ENCODE peak calls at places on chromosomes 3 and 15, in seven cellular contexts. One of them, this sample, is unnamed.
A peak's percentile ranks its signal among the peaks of the same experiment; 100 is the strongest.

GRCh38 chr3:138578141-138578540 is 15.9 kb downstream of the CEP70 start:
- DNase-seq in upper lobe of right lung: no peak
- DNase-seq in lower lobe of right lung: no peak
- DNase-seq in GM20000: no peak
- DNase-seq in neural crest cell: no peak
- DNase-seq in GM13976: no peak
- DNase-seq in nephron progenitor cell: no peak
- DNase-seq in this sample: no peak

GRCh38 chr3:130963878-130964277 is 62.7 kb downstream of the ASTE1 start:
- DNase-seq in upper lobe of right lung: no peak
- DNase-seq in lower lobe of right lung: no peak
- DNase-seq in GM20000: no peak
- DNase-seq in neural crest cell: no peak
- DNase-seq in GM13976: no peak
- DNase-seq in nephron progenitor cell: no peak
- DNase-seq in this sample: no peak

GRCh38 chr15:77543159-77543882 is 89.4 kb downstream of the LINGO1 start:
- DNase-seq in upper lobe of right lung: peak; percentile 91
- DNase-seq in lower lobe of right lung: peak; percentile 90
- DNase-seq in GM20000: peak; percentile 86
- DNase-seq in neural crest cell: peak; percentile 83
- DNase-seq in GM13976: peak; percentile 93
- DNase-seq in nephron progenitor cell: peak; percentile 88
- DNase-seq in this sample: peak; percentile 77

GRCh38 chr3:99911433-99911832 is 93.8 kb downstream of the CMSS1 start:
- DNase-seq in upper lobe of right lung: no peak
- DNase-seq in lower lobe of right lung: no peak
- DNase-seq in GM20000: no peak
- DNase-seq in neural crest cell: no peak
- DNase-seq in GM13976: no peak
- DNase-seq in nephron progenitor cell: no peak
- DNase-seq in this sample: no peak

GRCh38 chr3:72665701-72666443 is 182.4 kb downstream of the SHQ1 start:
- DNase-seq in upper lobe of right lung: no peak
- DNase-seq in lower lobe of right lung: no peak
- DNase-seq in GM20000: peak; percentile 67
- DNase-seq in neural crest cell: peak; percentile 43
- DNase-seq in GM13976: peak; percentile 68
- DNase-seq in nephron progenitor cell: peak; percentile 43
- DNase-seq in this sample: no peak

GRCh38 chr15:62988701-62989100 is 53.8 kb upstream of the TPM1 start:
- DNase-seq in upper lobe of right lung: no peak
- DNase-seq in lower lobe of right lung: no peak
- DNase-seq in GM20000: no peak
- DNase-seq in neural crest cell: no peak
- DNase-seq in GM13976: no peak
- DNase-seq in nephron progenitor cell: no peak
- DNase-seq in this sample: no peak

GRCh38 chr15:43509002-43509922 is 8.1 kb upstream of the MAP1A start:
- DNase-seq in upper lobe of right lung: peak; percentile 39
- DNase-seq in lower lobe of right lung: no peak
- DNase-seq in GM20000: no peak
- DNase-seq in neural crest cell: no peak
- DNase-seq in GM13976: no peak
- DNase-seq in nephron progenitor cell: no peak
- DNase-seq in this sample: no peak

GRCh38 chr3:41681479-41681878 is 280.4 kb downstream of the ULK4 start:
- DNase-seq in upper lobe of right lung: no peak
- DNase-seq in lower lobe of right lung: no peak
- DNase-seq in GM20000: no peak
- DNase-seq in neural crest cell: no peak
- DNase-seq in GM13976: no peak
- DNase-seq in nephron progenitor cell: no peak
- DNase-seq in this sample: no peak

GRCh38 chr3:44048196-44048924 is 193.3 kb upstream of the TOPAZ1 start:
- DNase-seq in upper lobe of right lung: no peak
- DNase-seq in lower lobe of right lung: no peak
- DNase-seq in GM20000: peak; percentile 38
- DNase-seq in neural crest cell: no peak
- DNase-seq in GM13976: peak; percentile 46
- DNase-seq in nephron progenitor cell: no peak
- DNase-seq in this sample: no peak

GRCh38 chr15:92077353-92078080 is 224.0 kb downstream of the SLCO3A1 start:
- DNase-seq in upper lobe of right lung: peak; percentile 77
- DNase-seq in lower lobe of right lung: peak; percentile 70
- DNase-seq in GM20000: peak; percentile 60
- DNase-seq in neural crest cell: peak; percentile 64
- DNase-seq in GM13976: peak; percentile 72
- DNase-seq in nephron progenitor cell: peak; percentile 75
- DNase-seq in this sample: peak; percentile 65

GRCh38 chr15:41585140-41586047 is 26.4 kb downstream of the TYRO3 start:
- DNase-seq in upper lobe of right lung: peak; percentile 78
- DNase-seq in lower lobe of right lung: peak; percentile 67
- DNase-seq in GM20000: no peak
- DNase-seq in neural crest cell: peak; percentile 47
- DNase-seq in GM13976: peak; percentile 46
- DNase-seq in nephron progenitor cell: peak; percentile 42
- DNase-seq in this sample: peak; percentile 32

GRCh38 chr3:108590443-108590842 is 921 bp downstream of the DZIP3 start:
- DNase-seq in upper lobe of right lung: no peak
- DNase-seq in lower lobe of right lung: no peak
- DNase-seq in GM20000: no peak
- DNase-seq in neural crest cell: no peak
- DNase-seq in GM13976: no peak
- DNase-seq in nephron progenitor cell: no peak
- DNase-seq in this sample: no peak

GRCh38 chr3:152389316-152389934 is 120.7 kb downstream of the MBNL1 start:
- DNase-seq in upper lobe of right lung: no peak
- DNase-seq in lower lobe of right lung: no peak
- DNase-seq in GM20000: no peak
- DNase-seq in neural crest cell: no peak
- DNase-seq in GM13976: no peak
- DNase-seq in nephron progenitor cell: no peak
- DNase-seq in this sample: no peak

GRCh38 chr15:74529911-74530310 is 11.1 kb upstream of the ARID3B start:
- DNase-seq in upper lobe of right lung: no peak
- DNase-seq in lower lobe of right lung: no peak
- DNase-seq in GM20000: no peak
- DNase-seq in neural crest cell: no peak
- DNase-seq in GM13976: no peak
- DNase-seq in nephron progenitor cell: no peak
- DNase-seq in this sample: no peak

GRCh38 chr15:63996794-63997357 is 49.4 kb downstream of the DAPK2 start:
- DNase-seq in upper lobe of right lung: no peak
- DNase-seq in lower lobe of right lung: no peak
- DNase-seq in GM20000: no peak
- DNase-seq in neural crest cell: no peak
- DNase-seq in GM13976: no peak
- DNase-seq in nephron progenitor cell: no peak
- DNase-seq in this sample: no peak

GRCh38 chr3:143972155-143972494 is 502 bp downstream of the DIPK2A start:
- DNase-seq in upper lobe of right lung: no peak
- DNase-seq in lower lobe of right lung: no peak
- DNase-seq in GM20000: no peak
- DNase-seq in neural crest cell: no peak
- DNase-seq in GM13976: no peak
- DNase-seq in nephron progenitor cell: no peak
- DNase-seq in this sample: no peak
- TF ChIP-seq CTCF in upper lobe of right lung: no peak
- TF ChIP-seq CTCF in lower lobe of right lung: no peak
- TF ChIP-seq CTCF in GM20000: no peak
- TF ChIP-seq CTCF in neural crest cell: no peak
- TF ChIP-seq CTCF in GM13976: no peak
- TF ChIP-seq CTCF in nephron progenitor cell: no peak
- TF ChIP-seq CTCF in this sample: no peak

DNA sequence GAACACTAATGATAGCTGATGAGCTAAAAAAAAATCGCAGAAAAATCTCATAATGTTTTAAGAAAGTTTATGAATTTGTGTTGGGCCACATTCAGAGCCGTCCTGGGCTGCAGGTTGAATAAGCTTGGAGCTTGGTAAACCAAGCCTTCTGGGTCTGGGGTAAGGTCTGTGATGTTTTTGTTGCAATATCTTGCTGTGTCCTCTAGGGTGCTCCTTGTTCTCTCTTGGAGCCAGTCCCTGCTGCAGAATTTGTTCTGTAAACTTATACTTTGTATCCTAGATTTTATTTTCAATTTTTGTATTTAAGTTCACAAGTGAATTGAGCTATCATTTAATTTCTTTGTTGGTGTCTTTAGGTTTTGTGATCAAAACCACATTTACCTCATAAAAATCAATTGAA is 143.7 kb downstream of the NR1D2 start:
- DNase-seq in upper lobe of right lung: no peak
- DNase-seq in lower lobe of right lung: no peak
- DNase-seq in GM20000: peak; percentile 43
- DNase-seq in neural crest cell: no peak
- DNase-seq in GM13976: peak; percentile 21
- DNase-seq in nephron progenitor cell: no peak
- DNase-seq in this sample: no peak
- TF ChIP-seq CTCF in upper lobe of right lung: peak; percentile 37
- TF ChIP-seq CTCF in lower lobe of right lung: peak; percentile 31
- TF ChIP-seq CTCF in GM20000: no peak
- TF ChIP-seq CTCF in neural crest cell: peak; percentile 57
- TF ChIP-seq CTCF in GM13976: no peak
- TF ChIP-seq CTCF in nephron progenitor cell: no peak
- TF ChIP-seq CTCF in this sample: peak; percentile 24

GRCh38 chr3:57151021-57151449 is 14.1 kb downstream of the IL17RD start:
- DNase-seq in upper lobe of right lung: no peak
- DNase-seq in lower lobe of right lung: no peak
- DNase-seq in GM20000: no peak
- DNase-seq in neural crest cell: no peak
- DNase-seq in GM13976: no peak
- DNase-seq in nephron progenitor cell: no peak
- DNase-seq in this sample: no peak

GRCh38 chr3:57150097-57150496 is 15.1 kb downstream of the IL17RD start:
- DNase-seq in upper lobe of right lung: no peak
- DNase-seq in lower lobe of right lung: no peak
- DNase-seq in GM20000: no peak
- DNase-seq in neural crest cell: no peak
- DNase-seq in GM13976: no peak
- DNase-seq in nephron progenitor cell: no peak
- DNase-seq in this sample: no peak

GRCh38 chr3:57152761-57153160 is 12.4 kb downstream of the IL17RD start:
- DNase-seq in upper lobe of right lung: no peak
- DNase-seq in lower lobe of right lung: no peak
- DNase-seq in GM20000: no peak
- DNase-seq in neural crest cell: no peak
- DNase-seq in GM13976: no peak
- DNase-seq in nephron progenitor cell: no peak
- DNase-seq in this sample: no peak

GRCh38 chr3:57154470-57154869 is 10.7 kb downstream of the IL17RD start:
- DNase-seq in upper lobe of right lung: no peak
- DNase-seq in lower lobe of right lung: no peak
- DNase-seq in GM20000: no peak
- DNase-seq in neural crest cell: no peak
- DNase-seq in GM13976: no peak
- DNase-seq in nephron progenitor cell: no peak
- DNase-seq in this sample: no peak

DNA sequence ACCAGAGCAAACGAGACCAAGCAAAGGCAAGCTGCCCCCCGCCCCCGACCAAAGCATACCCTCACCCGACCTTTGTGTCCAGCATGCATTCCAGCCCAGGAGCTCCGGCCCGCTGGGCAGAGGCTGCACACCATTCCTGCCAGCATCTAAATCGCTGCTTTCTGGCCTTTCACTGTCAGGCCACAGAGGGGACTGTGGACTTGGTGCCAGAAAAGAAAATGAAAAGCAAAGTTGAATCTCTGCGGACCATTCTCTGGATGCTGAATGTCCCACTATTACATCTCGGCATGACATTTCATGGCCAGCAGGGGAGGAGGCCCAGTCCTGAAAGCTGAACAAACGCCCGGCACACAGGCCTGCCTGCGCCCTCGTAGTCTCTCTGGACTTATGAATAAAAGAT is 13.0 kb downstream of the IL17RD start:
- DNase-seq in upper lobe of right lung: no peak
- DNase-seq in lower lobe of right lung: no peak
- DNase-seq in GM20000: no peak
- DNase-seq in neural crest cell: peak; percentile 55
- DNase-seq in GM13976: no peak
- DNase-seq in nephron progenitor cell: peak; percentile 53
- DNase-seq in this sample: no peak
- TF ChIP-seq CTCF in upper lobe of right lung: no peak
- TF ChIP-seq CTCF in lower lobe of right lung: no peak
- TF ChIP-seq CTCF in GM20000: no peak
- TF ChIP-seq CTCF in neural crest cell: no peak
- TF ChIP-seq CTCF in GM13976: no peak
- TF ChIP-seq CTCF in nephron progenitor cell: no peak
- TF ChIP-seq CTCF in this sample: peak; percentile 32

GRCh38 chr3:45208587-45208986 is 17.5 kb downstream of the TMEM158 start:
- DNase-seq in upper lobe of right lung: no peak
- DNase-seq in lower lobe of right lung: no peak
- DNase-seq in GM20000: no peak
- DNase-seq in neural crest cell: no peak
- DNase-seq in GM13976: no peak
- DNase-seq in nephron progenitor cell: no peak
- DNase-seq in this sample: no peak

GRCh38 chr3:45212095-45212468 is 14.0 kb downstream of the TMEM158 start:
- DNase-seq in upper lobe of right lung: no peak
- DNase-seq in lower lobe of right lung: no peak
- DNase-seq in GM20000: no peak
- DNase-seq in neural crest cell: no peak
- DNase-seq in GM13976: no peak
- DNase-seq in nephron progenitor cell: no peak
- DNase-seq in this sample: no peak

GRCh38 chr3:45207471-45207870 is 18.6 kb downstream of the TMEM158 start:
- DNase-seq in upper lobe of right lung: no peak
- DNase-seq in lower lobe of right lung: no peak
- DNase-seq in GM20000: no peak
- DNase-seq in neural crest cell: no peak
- DNase-seq in GM13976: no peak
- DNase-seq in nephron progenitor cell: no peak
- DNase-seq in this sample: no peak

GRCh38 chr3:45211466-45212094 is 14.5 kb downstream of the TMEM158 start:
- DNase-seq in upper lobe of right lung: no peak
- DNase-seq in lower lobe of right lung: no peak
- DNase-seq in GM20000: no peak
- DNase-seq in neural crest cell: no peak
- DNase-seq in GM13976: no peak
- DNase-seq in nephron progenitor cell: no peak
- DNase-seq in this sample: no peak

DNA sequence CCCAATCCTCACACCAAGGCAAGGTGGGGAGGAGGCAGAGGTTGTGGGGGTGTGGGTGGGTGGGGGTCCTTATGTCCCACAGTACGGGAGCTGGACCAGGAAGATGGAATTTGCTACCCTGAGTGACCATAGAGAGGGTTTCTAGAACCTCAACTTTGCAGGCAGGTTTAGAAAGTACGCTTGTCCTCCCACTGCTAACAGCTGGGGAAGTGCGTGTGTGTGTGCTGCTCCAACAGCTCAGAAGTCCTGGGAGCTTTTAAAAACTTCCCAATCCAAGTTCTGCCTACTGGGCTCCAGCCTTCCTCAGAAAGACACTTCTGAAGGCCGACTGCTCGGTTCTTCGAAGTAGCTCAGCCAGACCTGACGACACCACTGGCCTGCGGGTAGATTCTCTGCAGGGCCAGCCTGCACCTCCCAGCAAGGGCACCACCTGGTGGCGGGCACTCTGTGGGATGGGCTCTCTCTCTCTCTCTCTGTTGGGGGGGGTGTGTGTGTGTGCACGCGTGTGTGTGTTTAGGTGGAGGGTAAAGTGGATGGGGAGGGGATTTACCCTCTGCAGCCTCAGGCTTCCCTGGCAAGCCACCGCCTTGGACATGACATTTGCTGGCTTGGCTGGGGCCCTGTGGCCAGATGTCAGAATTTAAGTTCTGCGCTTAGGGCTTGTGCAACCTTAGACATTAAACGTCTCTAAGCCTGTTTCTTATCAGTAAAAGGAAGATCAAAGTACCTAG is 15.6 kb downstream of the TMEM158 start:
- DNase-seq in upper lobe of right lung: peak; percentile 93
- DNase-seq in lower lobe of right lung: peak; percentile 89
- DNase-seq in GM20000: peak; percentile 69
- DNase-seq in neural crest cell: peak; percentile 58
- DNase-seq in GM13976: peak; percentile 68
- DNase-seq in nephron progenitor cell: peak; percentile 80
- DNase-seq in this sample: peak; percentile 66
- TF ChIP-seq CTCF in upper lobe of right lung: peak; percentile 72
- TF ChIP-seq CTCF in lower lobe of right lung: peak; percentile 74
- TF ChIP-seq CTCF in GM20000: peak; percentile 53
- TF ChIP-seq CTCF in neural crest cell: peak; percentile 79
- TF ChIP-seq CTCF in GM13976: peak; percentile 44
- TF ChIP-seq CTCF in nephron progenitor cell: peak; percentile 64
- TF ChIP-seq CTCF in this sample: peak; percentile 83

This sample was measured in progenitor cell of endocrine pancreas.